ENCODE peak calls at places on chromosomes 13 and 19, in nine cellular contexts. A, B, N, M, H, Y, J, T and I are unnamed samples.

GRCh38 chr19:38061294-38061693 is 154.3 kb downstream of the SIPA1L3 start:
- DNase-seq in N (no peak), H (no peak), B (no peak), T (no peak), A (no peak), Y (no peak), J (peak; percentile 95), M (no peak), I (no peak)

GRCh38 chr13:29174093-29174492 is 354.0 kb downstream of the MTUS2 start:
- DNase-seq in Y (no peak), M (no peak), H (no peak), A (no peak), J (no peak), T (no peak), N (no peak), B (no peak), I (no peak)

GRCh38 chr13:51192348-51192747 is 29.9 kb upstream of the FAM124A start:
- DNase-seq in M (no peak), A (no peak), B (no peak), T (no peak), J (no peak), Y (no peak), H (no peak), N (peak; percentile 54), I (no peak)

GRCh38 chr13:40433577-40433976 is 232.9 kb downstream of the FOXO1 start:
- DNase-seq in A (no peak), J (no peak), B (no peak), M (no peak), H (peak; percentile 83), N (no peak), Y (no peak), T (no peak), I (no peak)

GRCh38 chr19:16301999-16302694 is 22.5 kb upstream of the KLF2 start:
- DNase-seq in H (peak; percentile 68), T (no peak), J (peak; percentile 54), A (no peak), Y (no peak), B (no peak), N (peak; percentile 70), M (no peak), I (no peak)

GRCh38 chr13:87570669-87571068 is 100.5 kb upstream of the SLITRK5 start:
- DNase-seq in A (no peak), B (no peak), M (no peak), J (no peak), Y (no peak), N (no peak), H (no peak), T (no peak), I (no peak)

GRCh38 chr13:78147905-78148304 is 229.3 kb upstream of the EDNRB start:
- DNase-seq in Y (no peak), M (no peak), N (peak; percentile 75), H (no peak), B (no peak), J (peak; percentile 84), A (no peak), T (no peak), I (no peak)

GRCh38 chr13:43786766-43787517 is at the start of gene ENOX1:
- DNase-seq in Y (peak; percentile 80), H (peak; percentile 47), B (peak; percentile 87), J (peak; percentile 74), A (peak; percentile 60), N (peak; percentile 45), M (no peak), T (peak; percentile 44), I (peak; percentile 44)

GRCh38 chr19:38229585-38230073 is 5.6 kb upstream of the DPF1 start:
- DNase-seq in Y (no peak), J (peak; percentile 91), B (peak; percentile 84), T (no peak), A (no peak), N (peak; percentile 77), M (no peak), H (peak; percentile 60), I (no peak)

GRCh38 chr19:11182994-11183393 is 14.4 kb downstream of the KANK2 start:
- DNase-seq in T (no peak), B (no peak), J (no peak), H (no peak), A (no peak), Y (no peak), N (no peak), M (no peak), I (no peak)
- H3K27me3 ChIP-seq in T (no peaks in the 10 kb centered on the region), B (no peaks in the 10 kb centered on the region), J (no peaks in the 10 kb centered on the region), H (no peaks in the 10 kb centered on the region), A (no peaks in the 10 kb centered on the region), Y (no peaks in the 10 kb centered on the region), N (no peaks in the 10 kb centered on the region), M (no peaks in the 10 kb centered on the region), I (no peaks in the 10 kb centered on the region)

DNA sequence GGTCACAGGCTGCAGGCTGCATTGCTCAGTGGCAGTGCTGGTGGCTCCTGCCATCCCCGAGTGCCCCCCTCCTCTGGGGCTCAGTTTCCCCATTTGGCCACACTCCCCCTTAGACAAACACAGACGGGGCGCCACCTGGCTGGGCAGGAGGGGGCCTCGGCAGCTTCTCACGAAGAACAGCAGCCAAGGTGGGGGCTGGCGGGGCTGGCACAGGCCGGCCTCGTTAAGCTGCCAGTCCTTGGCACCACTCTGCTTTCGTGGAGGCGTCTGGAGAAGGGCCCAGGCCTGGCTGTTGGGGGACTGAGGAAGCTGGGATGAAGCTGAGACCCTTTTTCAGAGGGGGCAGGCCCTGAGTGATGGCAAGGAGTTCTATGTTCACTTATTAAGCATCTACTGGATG is 3.7 kb upstream of the ZNRF4 start:
- DNase-seq in Y (no peak), J (no peak), H (no peak), A (no peak), N (no peak), B (no peak), M (no peak), T (no peak), I (no peak)
- TF ChIP-seq POLR2A in Y (no peak), J (no peak), H (no peak), A (no peak), N (no peak), B (no peak), M (no peak), T (no peak), I (no peak)

GRCh38 chr19:46909356-46909755 is 48.6 kb downstream of the ARHGAP35 start:
- DNase-seq in Y (no peak), H (no peak), B (no peak), M (no peak), T (no peak), A (no peak), J (no peak), N (no peak), I (no peak)

GRCh38 chr19:46913198-46913851 is 52.5 kb downstream of the ARHGAP35 start:
- DNase-seq in N (peak; percentile 28), A (no peak), Y (no peak), H (no peak), J (no peak), M (no peak), T (no peak), B (no peak), I (no peak)

GRCh38 chr19:46913852-46914430 is 53.1 kb downstream of the ARHGAP35 start:
- DNase-seq in J (peak; percentile 49), A (no peak), M (no peak), B (no peak), H (no peak), Y (no peak), T (no peak), N (peak; percentile 64), I (no peak)

GRCh38 chr19:46907880-46908279 is 47.1 kb downstream of the ARHGAP35 start:
- DNase-seq in N (no peak), M (no peak), A (peak; percentile 36), H (no peak), Y (no peak), J (no peak), T (peak; percentile 25), B (no peak), I (no peak)

GRCh38 chr19:46911456-46911855 is 50.7 kb downstream of the ARHGAP35 start:
- DNase-seq in M (no peak), J (no peak), T (no peak), H (no peak), A (no peak), B (no peak), Y (no peak), N (no peak), I (no peak)
- H3K4me1 ChIP-seq in M (peaks cover 2% of the 10 kb centered on the region), J (peaks cover 12% of the 10 kb centered on the region), T (peaks cover 56% of the 10 kb centered on the region), H (peaks cover 3% of the 10 kb centered on the region), A (no peaks in the 10 kb centered on the region), B (peaks cover 50% of the 10 kb centered on the region), Y (peaks cover 44% of the 10 kb centered on the region), N (peaks cover 15% of the 10 kb centered on the region), I (peaks cover 2% of the 10 kb centered on the region)

DNA sequence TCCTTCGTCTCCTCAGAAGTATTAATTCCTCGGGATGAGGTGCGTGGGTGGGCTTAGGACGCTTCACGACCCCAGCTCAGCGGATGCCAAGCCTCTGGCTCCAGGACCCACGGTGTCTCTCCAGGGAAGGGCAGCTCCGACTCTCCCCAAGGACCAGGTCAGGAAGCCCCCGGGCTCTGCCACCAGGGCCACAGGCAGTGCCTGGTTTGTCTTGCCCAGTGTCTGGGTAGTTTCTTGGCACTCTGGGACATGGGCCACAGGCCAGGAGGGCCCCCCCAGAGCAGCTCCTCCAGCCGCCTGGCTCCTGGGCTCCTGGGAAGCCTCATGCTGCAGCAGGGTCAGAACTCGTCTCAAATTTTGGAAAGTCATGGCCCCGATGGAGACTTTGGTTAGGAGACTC is 2.5 kb downstream of the PROZ start:
- DNase-seq in H (no peak), M (no peak), A (no peak), J (no peak), B (no peak), Y (no peak), T (no peak), N (no peak), I (no peak)
- H3K27me3 ChIP-seq in H (no peaks in the 10 kb centered on the region), M (no peaks in the 10 kb centered on the region), A (no peaks in the 10 kb centered on the region), J (no peaks in the 10 kb centered on the region), B (peaks cover 24% of the 10 kb centered on the region), Y (peaks cover 28% of the 10 kb centered on the region), T (no peaks in the 10 kb centered on the region), N (peaks cover 2% of the 10 kb centered on the region), I (no peaks in the 10 kb centered on the region)

GRCh38 chr19:4935449-4935848 is 26.1 kb downstream of the UHRF1 start:
- DNase-seq in M (no peak), H (no peak), J (no peak), B (no peak), T (no peak), N (no peak), Y (no peak), A (no peak), I (no peak)

GRCh38 chr19:4937060-4937459 is 27.8 kb downstream of the UHRF1 start:
- DNase-seq in A (no peak), Y (no peak), B (no peak), H (no peak), T (no peak), J (no peak), M (no peak), N (no peak), I (no peak)

GRCh38 chr19:4932711-4933110 is 23.4 kb downstream of the UHRF1 start:
- DNase-seq in M (no peak), Y (no peak), N (no peak), T (no peak), B (no peak), H (no peak), A (no peak), J (no peak), I (no peak)

GRCh38 chr19:4930664-4931063 is 21.4 kb downstream of the UHRF1 start:
- DNase-seq in Y (no peak), M (no peak), J (peak; percentile 28), T (no peak), B (no peak), A (no peak), H (no peak), N (no peak), I (no peak)

DNA sequence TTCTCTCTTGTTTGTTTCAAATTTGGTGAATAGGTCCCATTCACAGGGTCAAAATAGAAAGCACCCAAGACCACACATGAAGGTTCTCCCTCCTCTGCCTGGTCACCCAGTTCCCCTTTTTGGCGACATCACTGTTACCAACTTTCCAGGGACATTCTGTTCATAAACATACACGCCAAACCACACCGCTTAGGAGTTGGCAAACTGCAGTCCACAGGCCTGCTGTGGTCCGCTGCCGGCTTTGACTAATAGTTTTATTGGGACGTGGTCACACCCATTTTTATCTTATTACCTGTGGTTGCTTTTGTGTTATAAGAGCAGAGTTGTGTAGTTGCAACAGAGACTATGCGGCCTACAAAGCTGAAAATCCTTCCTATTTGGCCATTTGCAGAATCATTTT is 24.2 kb downstream of the UHRF1 start:
- DNase-seq in H (peak; percentile 69), J (no peak), M (no peak), N (no peak), A (no peak), T (no peak), B (no peak), Y (no peak), I (no peak)
- TF ChIP-seq POLR2A in H (no peak), J (no peak), M (no peak), N (no peak), A (no peak), T (no peak), B (no peak), Y (no peak), I (no peak)